ENCODE peak calls at places on chromosomes 13 and 19, in seven cellular contexts. One of them, this sample, is unnamed.

GRCh38 chr13:112689498-112690241 is at the start of gene ATP11A:
- DNase-seq in PC-9: peak
- DNase-seq in tibial nerve: peak
- DNase-seq in GM12865: peak
- DNase-seq in heart right ventricle: peak
- DNase-seq in BJ: peak
- DNase-seq in OCI-LY7: peak
- DNase-seq in this sample: peak

GRCh38 chr13:30569901-30570576 is 47.7 kb upstream of the USPL1 start:
- DNase-seq in PC-9: peak
- DNase-seq in tibial nerve: no peak
- DNase-seq in GM12865: no peak
- DNase-seq in heart right ventricle: peak
- DNase-seq in BJ: peak
- DNase-seq in OCI-LY7: no peak
- DNase-seq in this sample: no peak

GRCh38 chr13:99415851-99416331 is 85.4 kb upstream of the TM9SF2 start:
- DNase-seq in PC-9: no peak
- DNase-seq in tibial nerve: no peak
- DNase-seq in GM12865: no peak
- DNase-seq in heart right ventricle: no peak
- DNase-seq in BJ: no peak
- DNase-seq in OCI-LY7: no peak
- DNase-seq in this sample: no peak

GRCh38 chr13:113588394-113589111 is 4.0 kb downstream of the TFDP1 start:
- DNase-seq in PC-9: no peak
- DNase-seq in tibial nerve: no peak
- DNase-seq in GM12865: no peak
- DNase-seq in heart right ventricle: no peak
- DNase-seq in BJ: no peak
- DNase-seq in OCI-LY7: no peak
- DNase-seq in this sample: no peak

GRCh38 chr13:77990973-77991372 is 72.3 kb upstream of the EDNRB start:
- DNase-seq in PC-9: no peak
- DNase-seq in tibial nerve: no peak
- DNase-seq in GM12865: no peak
- DNase-seq in heart right ventricle: peak
- DNase-seq in BJ: no peak
- DNase-seq in OCI-LY7: no peak
- DNase-seq in this sample: no peak

GRCh38 chr13:33233547-33233946 is 52.0 kb downstream of the STARD13 start:
- DNase-seq in PC-9: no peak
- DNase-seq in tibial nerve: no peak
- DNase-seq in GM12865: no peak
- DNase-seq in heart right ventricle: peak
- DNase-seq in BJ: no peak
- DNase-seq in OCI-LY7: no peak
- DNase-seq in this sample: no peak

GRCh38 chr13:95745752-95746151 is 68.8 kb downstream of the DNAJC3 start:
- DNase-seq in PC-9: no peak
- DNase-seq in tibial nerve: no peak
- DNase-seq in GM12865: no peak
- DNase-seq in heart right ventricle: no peak
- DNase-seq in BJ: no peak
- DNase-seq in OCI-LY7: no peak
- DNase-seq in this sample: no peak

GRCh38 chr19:929523-930258 is 3.9 kb downstream of the ARID3A start:
- DNase-seq in PC-9: no peak
- DNase-seq in tibial nerve: no peak
- DNase-seq in GM12865: no peak
- DNase-seq in heart right ventricle: no peak
- DNase-seq in BJ: no peak
- DNase-seq in OCI-LY7: no peak
- DNase-seq in this sample: peak

GRCh38 chr19:38564981-38565685 is 52.6 kb downstream of the MAP4K1 start:
- DNase-seq in PC-9: peak
- DNase-seq in tibial nerve: no peak
- DNase-seq in GM12865: peak
- DNase-seq in heart right ventricle: no peak
- DNase-seq in BJ: no peak
- DNase-seq in OCI-LY7: no peak
- DNase-seq in this sample: peak

GRCh38 chr13:42807236-42807635 is 25.9 kb downstream of the FAM216B start:
- DNase-seq in PC-9: no peak
- DNase-seq in tibial nerve: no peak
- DNase-seq in GM12865: peak
- DNase-seq in heart right ventricle: no peak
- DNase-seq in BJ: no peak
- DNase-seq in OCI-LY7: no peak
- DNase-seq in this sample: no peak

GRCh38 chr13:78028960-78029359 is 110.3 kb upstream of the EDNRB start:
- DNase-seq in PC-9: no peak
- DNase-seq in tibial nerve: no peak
- DNase-seq in GM12865: no peak
- DNase-seq in heart right ventricle: no peak
- DNase-seq in BJ: no peak
- DNase-seq in OCI-LY7: no peak
- DNase-seq in this sample: no peak

GRCh38 chr19:51293571-51294210 is 17.8 kb upstream of the IGLON5 start:
- DNase-seq in PC-9: no peak
- DNase-seq in tibial nerve: no peak
- DNase-seq in GM12865: no peak
- DNase-seq in heart right ventricle: no peak
- DNase-seq in BJ: no peak
- DNase-seq in OCI-LY7: no peak
- DNase-seq in this sample: no peak

GRCh38 chr13:108560092-108560491 is 69.3 kb upstream of the MYO16 start:
- DNase-seq in PC-9: no peak
- DNase-seq in tibial nerve: no peak
- DNase-seq in GM12865: no peak
- DNase-seq in heart right ventricle: no peak
- DNase-seq in BJ: no peak
- DNase-seq in OCI-LY7: no peak
- DNase-seq in this sample: no peak

GRCh38 chr13:40172149-40172591 is 494.3 kb downstream of the FOXO1 start:
- DNase-seq in PC-9: no peak
- DNase-seq in tibial nerve: no peak
- DNase-seq in GM12865: no peak
- DNase-seq in heart right ventricle: no peak
- DNase-seq in BJ: no peak
- DNase-seq in OCI-LY7: no peak
- DNase-seq in this sample: no peak

GRCh38 chr13:112605531-112605990 is 17.6 kb upstream of the TUBGCP3 start:
- DNase-seq in PC-9: no peak
- DNase-seq in tibial nerve: no peak
- DNase-seq in GM12865: no peak
- DNase-seq in heart right ventricle: no peak
- DNase-seq in BJ: no peak
- DNase-seq in OCI-LY7: no peak
- DNase-seq in this sample: no peak

GRCh38 chr19:18292810-18293641 is 11.6 kb upstream of the JUND start:
- DNase-seq in PC-9: peak
- DNase-seq in tibial nerve: peak
- DNase-seq in GM12865: peak
- DNase-seq in heart right ventricle: peak
- DNase-seq in BJ: no peak
- DNase-seq in OCI-LY7: peak
- DNase-seq in this sample: peak

GRCh38 chr19:57537953-57538547 is 10.9 kb downstream of the ZNF549 start:
- DNase-seq in PC-9: no peak
- DNase-seq in tibial nerve: no peak
- DNase-seq in GM12865: no peak
- DNase-seq in heart right ventricle: no peak
- DNase-seq in BJ: no peak
- DNase-seq in OCI-LY7: no peak
- DNase-seq in this sample: no peak

GRCh38 chr13:95457294-95457693 is 95.2 kb upstream of the CLDN10 start:
- DNase-seq in PC-9: no peak
- DNase-seq in tibial nerve: no peak
- DNase-seq in GM12865: peak
- DNase-seq in heart right ventricle: no peak
- DNase-seq in BJ: no peak
- DNase-seq in OCI-LY7: no peak
- DNase-seq in this sample: peak

GRCh38 chr13:66139250-66139649 is 1090.9 kb downstream of the PCDH9 start:
- DNase-seq in PC-9: no peak
- DNase-seq in tibial nerve: no peak
- DNase-seq in GM12865: no peak
- DNase-seq in heart right ventricle: no peak
- DNase-seq in BJ: no peak
- DNase-seq in OCI-LY7: peak
- DNase-seq in this sample: no peak

DNA sequence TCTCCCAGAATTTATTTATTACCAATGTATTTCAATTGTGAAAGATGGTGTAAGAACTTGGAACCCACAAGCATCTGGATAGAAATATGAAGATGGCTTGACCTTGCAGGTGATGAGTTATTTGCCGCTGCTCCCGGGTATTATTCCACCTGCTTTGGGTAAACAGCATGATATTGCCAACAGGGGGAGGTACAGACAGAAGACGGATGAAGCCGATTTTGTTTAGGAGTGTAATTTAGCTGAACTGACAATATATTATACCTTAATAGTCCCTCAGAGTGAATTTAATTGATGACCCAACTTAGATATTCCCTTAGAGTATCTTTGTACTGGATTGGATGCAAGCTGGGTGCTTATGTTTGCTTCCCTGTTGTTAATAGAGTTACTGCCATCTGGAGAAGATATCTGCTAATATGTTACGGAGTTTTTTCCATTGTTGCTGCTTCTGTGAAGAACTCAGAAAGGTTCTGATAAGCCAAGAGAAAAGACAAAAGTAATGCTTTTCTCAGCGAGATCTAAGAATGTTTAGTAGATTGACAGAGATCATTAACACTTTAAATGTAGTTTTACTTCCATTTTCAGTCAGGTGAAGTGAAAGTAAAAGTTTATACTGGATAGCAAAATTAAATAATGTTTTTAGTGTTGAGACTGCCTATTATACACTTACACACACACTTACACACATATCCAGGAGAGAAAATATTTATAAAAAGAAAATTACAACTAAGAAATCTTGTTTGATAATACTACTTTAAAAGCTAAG is 2220.8 kb upstream of the PCDH20 start:
- DNase-seq in PC-9: peak
- DNase-seq in tibial nerve: no peak
- DNase-seq in GM12865: peak
- DNase-seq in heart right ventricle: no peak
- DNase-seq in BJ: no peak
- DNase-seq in OCI-LY7: no peak
- DNase-seq in this sample: peak
- H3K4me3 ChIP-seq in PC-9: no peak
- H3K4me3 ChIP-seq in tibial nerve: no peak
- H3K4me3 ChIP-seq in GM12865: peak
- H3K4me3 ChIP-seq in heart right ventricle: no peak
- H3K4me3 ChIP-seq in BJ: peak
- H3K4me3 ChIP-seq in OCI-LY7: no peak
- H3K4me3 ChIP-seq in this sample: peak

GRCh38 chr19:45717131-45717982 is 13.3 kb downstream of the FBXO46 start:
- DNase-seq in PC-9: peak
- DNase-seq in tibial nerve: peak
- DNase-seq in GM12865: peak
- DNase-seq in heart right ventricle: peak
- DNase-seq in BJ: peak
- DNase-seq in OCI-LY7: peak
- DNase-seq in this sample: peak
- TF ChIP-seq CTCF in PC-9: no peak
- TF ChIP-seq CTCF in tibial nerve: no peak
- TF ChIP-seq CTCF in GM12865: peak
- TF ChIP-seq CTCF in heart right ventricle: peak
- TF ChIP-seq CTCF in BJ: peak
- TF ChIP-seq CTCF in OCI-LY7: peak
- TF ChIP-seq CTCF in this sample: peak

DNA sequence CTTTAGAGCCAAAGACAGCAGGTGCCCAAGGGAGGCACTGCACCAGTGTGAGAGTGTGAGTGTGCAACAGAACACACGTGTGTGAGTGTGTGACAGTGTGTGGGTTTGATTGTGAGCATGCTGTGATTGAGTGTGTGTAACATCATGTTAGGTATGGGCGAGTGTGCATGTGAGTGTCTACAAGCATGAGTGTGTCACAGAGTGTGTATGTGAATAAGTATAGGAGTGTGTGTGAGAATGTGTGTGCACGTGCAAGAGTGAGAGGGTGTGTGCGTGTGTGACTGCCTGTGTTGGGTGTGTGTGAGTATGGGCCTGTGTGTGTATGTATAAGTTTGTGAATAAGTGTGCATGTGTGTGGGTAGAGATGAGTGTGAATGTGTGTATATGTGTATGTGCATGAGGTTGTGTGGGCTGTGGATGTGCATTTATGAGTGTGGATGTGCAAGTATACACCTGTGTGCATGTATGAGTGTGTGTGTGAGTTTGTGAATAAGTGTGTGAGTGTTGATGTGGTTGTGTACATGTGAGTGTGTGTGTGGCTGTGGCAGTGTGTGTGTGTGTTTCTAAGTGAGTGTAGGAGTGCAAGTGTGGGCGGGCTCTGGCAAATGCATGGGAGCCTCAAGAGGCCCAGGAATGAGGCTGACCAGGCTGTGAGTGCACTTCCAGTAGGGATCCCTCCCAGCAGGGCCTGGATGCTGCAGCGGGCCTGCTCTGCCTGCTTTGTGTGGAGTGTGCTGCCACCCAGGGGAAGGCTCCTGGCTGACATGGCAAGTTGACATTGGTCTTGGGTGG is 198.4 kb downstream of the COL4A1 start:
- DNase-seq in PC-9: peak
- DNase-seq in tibial nerve: peak
- DNase-seq in GM12865: peak
- DNase-seq in heart right ventricle: peak
- DNase-seq in BJ: no peak
- DNase-seq in OCI-LY7: no peak
- DNase-seq in this sample: no peak
- H3K4me3 ChIP-seq in PC-9: no peak
- H3K4me3 ChIP-seq in tibial nerve: no peak
- H3K4me3 ChIP-seq in GM12865: no peak
- H3K4me3 ChIP-seq in heart right ventricle: no peak
- H3K4me3 ChIP-seq in BJ: no peak
- H3K4me3 ChIP-seq in OCI-LY7: no peak
- H3K4me3 ChIP-seq in this sample: no peak

GRCh38 chr13:70932511-70932910 is 824.3 kb upstream of the KLHL1 start:
- DNase-seq in PC-9: no peak
- DNase-seq in tibial nerve: no peak
- DNase-seq in GM12865: no peak
- DNase-seq in heart right ventricle: no peak
- DNase-seq in BJ: no peak
- DNase-seq in OCI-LY7: no peak
- DNase-seq in this sample: no peak

GRCh38 chr13:70941454-70941853 is 833.2 kb upstream of the KLHL1 start:
- DNase-seq in PC-9: no peak
- DNase-seq in tibial nerve: no peak
- DNase-seq in GM12865: no peak
- DNase-seq in heart right ventricle: no peak
- DNase-seq in BJ: no peak
- DNase-seq in OCI-LY7: no peak
- DNase-seq in this sample: no peak

DNA sequence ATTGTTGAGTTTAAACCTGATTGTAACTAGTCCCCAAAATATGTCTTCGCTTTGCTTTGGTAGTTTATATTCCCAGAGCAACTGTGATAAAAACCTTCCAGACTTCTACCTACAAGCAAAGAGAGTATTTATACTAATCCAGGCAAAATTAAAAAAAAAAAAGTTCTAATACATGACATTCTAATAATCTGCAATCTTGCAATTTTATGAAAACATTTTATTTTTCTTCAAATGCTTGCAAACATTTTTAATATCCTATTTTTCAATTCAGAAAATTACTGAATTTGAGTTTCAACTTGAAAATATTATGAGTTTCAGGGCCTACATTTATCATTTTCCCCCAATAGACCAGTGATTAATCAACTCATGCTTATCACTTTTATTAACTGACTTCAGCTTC is 830.2 kb upstream of the KLHL1 start:
- DNase-seq in PC-9: no peak
- DNase-seq in tibial nerve: no peak
- DNase-seq in GM12865: no peak
- DNase-seq in heart right ventricle: no peak
- DNase-seq in BJ: no peak
- DNase-seq in OCI-LY7: no peak
- DNase-seq in this sample: no peak
- TF ChIP-seq CTCF in PC-9: no peak
- TF ChIP-seq CTCF in tibial nerve: no peak
- TF ChIP-seq CTCF in GM12865: no peak
- TF ChIP-seq CTCF in heart right ventricle: no peak
- TF ChIP-seq CTCF in BJ: no peak
- TF ChIP-seq CTCF in OCI-LY7: no peak
- TF ChIP-seq CTCF in this sample: no peak

This sample was measured in GM06990.